ENCODE peak calls at places on chromosomes 1 and 21, in four cellular contexts. V is HepG2, I is HEK293T, P is K562. T is an unnamed sample.

GRCh38 chr1:52927219-52928082 is at the start of gene SCP2:
- DNase-seq in V (peak; percentile 51), I (peak; percentile 87), P (peak; percentile 89), T (no peak)

GRCh38 chr1:185309566-185309965 is 7.5 kb downstream of the IVNS1ABP start:
- DNase-seq in V (no peak), I (no peak), P (no peak), T (no peak)

GRCh38 chr1:154973344-154974085 is 966 bp upstream of the CKS1B start:
- DNase-seq in V (peak; percentile 99), I (peak; percentile 87), P (peak; percentile 92), T (peak; percentile 91)

GRCh38 chr1:35539824-35540261 is 17.4 kb downstream of the KIAA0319L start:
- DNase-seq in V (no peak), I (no peak), P (no peak), T (peak; percentile 60)

GRCh38 chr1:33826311-33826710 is 37.6 kb upstream of the HMGB4 start:
- DNase-seq in V (no peak), I (no peak), P (no peak), T (no peak)

GRCh38 chr1:225508538-225509375 is 80.9 kb upstream of the LBR start:
- DNase-seq in V (peak; percentile 89), I (peak; percentile 53), P (no peak), T (no peak)

GRCh38 chr1:106360252-106360651 is 696.2 kb upstream of the PRMT6 start:
- DNase-seq in V (no peak), I (peak; percentile 13), P (no peak), T (no peak)

GRCh38 chr21:43979654-43980053 is 32.5 kb upstream of the TRAPPC10 start:
- DNase-seq in V (no peak), I (no peak), P (no peak), T (no peak)

GRCh38 chr1:106700151-106700550 is 356.3 kb upstream of the PRMT6 start:
- DNase-seq in V (no peak), I (no peak), P (no peak), T (no peak)

GRCh38 chr21:35737899-35738341 is 322.4 kb downstream of the SETD4 start:
- DNase-seq in V (no peak), I (no peak), P (no peak), T (no peak)

GRCh38 chr1:47940779-47941178 is 56.4 kb downstream of the TRABD2B start:
- DNase-seq in V (no peak), I (no peak), P (no peak), T (no peak)

GRCh38 chr1:12411098-12411497 is 181.3 kb downstream of the VPS13D start:
- DNase-seq in V (no peak), I (no peak), P (no peak), T (no peak)

GRCh38 chr1:216210081-216210480 is 213.2 kb downstream of the USH2A start:
- DNase-seq in V (no peak), I (no peak), P (no peak), T (no peak)

GRCh38 chr1:154485106-154485505 is 16.9 kb upstream of the TDRD10 start:
- DNase-seq in V (no peak), I (no peak), P (no peak), T (no peak)

GRCh38 chr1:221724931-221725605 is 16.8 kb downstream of the DUSP10 start:
- DNase-seq in V (no peak), I (no peak), P (no peak), T (no peak)

DNA sequence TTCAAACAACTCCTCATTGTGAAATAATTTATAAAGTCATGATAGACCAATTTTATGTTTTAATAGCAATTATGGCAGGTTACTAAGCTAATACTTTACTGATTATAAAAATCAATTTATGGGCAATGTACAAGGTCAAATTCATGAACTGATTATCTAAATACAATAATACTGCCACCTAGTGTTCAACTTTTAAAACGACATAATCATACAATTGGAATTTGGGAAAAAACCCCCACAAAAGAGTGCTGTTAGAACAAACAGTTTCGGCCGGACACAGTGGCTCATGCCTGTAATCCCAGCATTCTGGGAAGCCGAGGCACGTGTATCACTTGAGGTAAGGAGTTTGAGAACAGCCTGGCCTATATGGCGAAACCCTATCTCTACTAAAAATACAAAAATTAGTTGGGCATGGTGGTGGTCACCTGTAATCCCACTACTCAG is 14.0 kb downstream of the GTF2B start:
- DNase-seq in V (peak; percentile 24), I (peak; percentile 26), P (peak; percentile 6), T (no peak)
- TF ChIP-seq FOXK2 in V (no peak), I (no peak), P (no peak), T (no peak)

GRCh38 chr1:180614746-180615145 is 17.1 kb upstream of the XPR1 start:
- DNase-seq in V (no peak), I (no peak), P (no peak), T (no peak)
- TF ChIP-seq FOXK2 in V (no peak), I (no peak), P (no peak), T (no peak)

DNA sequence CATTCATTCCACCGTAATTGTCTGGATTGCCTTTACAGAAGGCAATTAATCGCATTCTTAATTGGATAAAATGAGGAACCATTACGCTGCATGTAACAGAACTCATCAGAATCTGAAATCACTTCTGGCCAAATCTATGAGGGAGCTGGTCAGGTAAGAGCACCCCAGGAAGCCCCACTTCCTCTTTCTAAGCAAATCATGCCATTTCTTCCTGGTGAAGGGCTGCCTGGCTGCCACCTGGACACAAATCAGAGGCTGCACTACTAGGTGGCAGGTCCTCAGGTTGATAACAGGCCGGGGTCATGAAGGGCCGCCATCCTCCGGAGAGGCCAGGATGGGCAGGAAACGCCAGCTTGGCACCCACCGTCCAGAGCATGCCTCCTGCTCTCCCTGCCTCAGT is 73.7 kb downstream of the CAPZB start:
- DNase-seq in V (no peak), I (no peak), P (no peak), T (peak; percentile 27)
- TF ChIP-seq FOXK2 in V (no peak), I (no peak), P (no peak), T (no peak)

DNA sequence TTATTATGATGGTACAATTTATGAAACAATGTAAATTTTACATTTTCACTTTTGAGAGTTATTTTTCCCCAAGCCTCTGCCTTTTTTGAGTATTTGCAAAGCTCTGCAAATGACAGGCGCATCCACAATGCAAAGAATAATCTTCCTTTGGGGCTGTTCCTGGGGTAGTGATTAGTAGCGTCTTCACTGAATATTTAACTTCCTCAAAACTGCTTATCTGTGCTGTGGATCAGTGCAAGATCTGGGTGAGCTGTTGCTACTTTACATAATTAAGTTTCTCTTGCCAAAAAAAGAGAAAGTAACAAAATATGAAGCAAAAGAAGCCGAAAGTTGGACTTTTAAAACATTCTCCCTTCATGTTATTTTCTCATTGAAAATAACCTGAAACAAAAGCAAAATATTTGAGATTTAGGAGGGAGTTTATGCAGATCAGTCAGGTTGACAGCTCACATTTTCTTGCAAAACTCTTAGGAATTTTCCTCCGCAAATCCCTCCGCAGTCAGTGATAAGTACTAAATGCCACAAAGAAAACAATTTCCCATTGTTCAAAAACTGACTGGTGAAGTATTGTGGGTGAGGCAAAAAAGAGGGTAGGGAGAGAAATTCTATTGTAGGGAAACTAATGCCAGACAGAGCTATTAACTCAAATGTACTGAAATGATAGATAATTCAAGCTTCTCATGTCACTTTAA is 276.4 kb upstream of the B3GALT2 start:
- DNase-seq in V (no peak), I (no peak), P (no peak), T (no peak)
- TF ChIP-seq FOXK2 in V (no peak), I (no peak), P (no peak), T (no peak)

DNA sequence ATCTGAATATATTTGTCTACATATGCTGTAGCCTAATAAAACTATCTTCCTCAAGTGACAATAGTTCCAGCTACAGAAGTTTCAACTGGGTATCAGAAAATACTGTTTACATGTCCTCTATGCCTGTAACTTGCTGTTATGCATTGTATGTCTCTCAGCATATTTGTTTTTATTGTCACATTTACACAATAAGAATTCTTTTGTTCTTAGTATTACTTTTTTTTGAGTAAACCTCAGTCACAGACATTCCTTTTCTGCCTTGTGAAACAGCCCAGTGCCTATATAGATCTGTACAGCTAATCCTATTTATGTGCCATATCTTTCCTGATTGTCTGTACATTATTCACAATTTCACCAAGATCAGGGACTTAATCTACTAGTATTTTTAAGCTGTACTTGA is 565.2 kb downstream of the NEGR1 start:
- DNase-seq in V (no peak), I (no peak), P (no peak), T (no peak)
- TF ChIP-seq FOXK2 in V (no peak), I (no peak), P (no peak), T (no peak)

GRCh38 chr21:46023126-46023985 is 41.8 kb downstream of the COL6A1 start:
- DNase-seq in V (no peak), I (no peak), P (no peak), T (no peak)
- TF ChIP-seq FOXK2 in V (no peak), I (no peak), P (no peak), T (no peak)